ENCODE peak calls at places on chromosomes 5 and 9, in ten cellular contexts. Q, G, E, X, A, J, Y, I, H and Z are unnamed samples.

GRCh38 chr9:86494644-86495081 is 140.5 kb upstream of the TUT7 start:
- DNase-seq in Y (peak; percentile 92), X (peak; percentile 62), Q (no peak), H (no peak), G (no peak), A (no peak), E (no peak), J (peak; percentile 80), I (no peak), Z (no peak)

GRCh38 chr5:95619096-95619495 is 791 bp upstream of the GPR150 start:
- DNase-seq in Y (peak; percentile 80), Q (no peak), E (no peak), A (no peak), H (no peak), J (peak; percentile 56), X (no peak), G (no peak), I (no peak), Z (no peak)

GRCh38 chr9:133421615-133422542 is at the start of gene ADAMTS13:
- DNase-seq in E (no peak), X (no peak), J (peak; percentile 15), Y (peak; percentile 8), H (no peak), Q (peak; percentile 36), I (no peak), A (no peak), G (no peak), Z (no peak)

GRCh38 chr5:59187772-59188347 is 605.0 kb downstream of the RAB3C start:
- DNase-seq in X (no peak), G (peak; percentile 9), H (no peak), A (no peak), I (no peak), E (no peak), J (peak; percentile 72), Q (no peak), Y (peak; percentile 66), Z (no peak)

GRCh38 chr5:59039003-59039295 is 456.1 kb downstream of the RAB3C start:
- DNase-seq in H (no peak), J (no peak), Q (no peak), A (peak; percentile 43), Y (no peak), I (no peak), X (no peak), G (no peak), E (no peak), Z (no peak)

GRCh38 chr9:83304686-83305085 is 233.5 kb downstream of the FRMD3 start:
- DNase-seq in Q (no peak), G (no peak), E (peak; percentile 93), H (no peak), X (peak; percentile 71), J (peak; percentile 37), Y (peak; percentile 98), A (peak; percentile 81), I (peak; percentile 75), Z (peak; percentile 92)

GRCh38 chr9:107810493-107810931 is 320.9 kb upstream of the KLF4 start:
- DNase-seq in H (no peak), Q (peak; percentile 10), E (no peak), J (peak; percentile 25), X (no peak), I (no peak), A (no peak), G (no peak), Y (peak; percentile 35), Z (no peak)

GRCh38 chr5:167152561-167152960 is 1138.9 kb upstream of the WWC1 start:
- DNase-seq in A (no peak), X (no peak), G (no peak), H (no peak), Y (no peak), Q (peak; percentile 9), J (no peak), I (no peak), E (no peak), Z (no peak)

GRCh38 chr9:16039103-16039987 is 486.5 kb downstream of the CCDC171 start:
- DNase-seq in J (peak; percentile 51), Q (no peak), A (no peak), I (no peak), Y (peak; percentile 32), X (no peak), G (no peak), E (peak; percentile 71), H (no peak), Z (no peak)

GRCh38 chr9:121670447-121670846 is 19.0 kb downstream of the DAB2IP start:
- DNase-seq in A (no peak), Y (peak; percentile 93), G (no peak), Q (no peak), E (peak; percentile 85), I (no peak), X (no peak), J (peak; percentile 75), H (no peak), Z (no peak)

GRCh38 chr9:131614340-131614739 is 69.0 kb downstream of the PRRT1B start:
- DNase-seq in E (no peak), J (no peak), I (no peak), Y (no peak), A (no peak), X (no peak), G (no peak), Q (no peak), H (no peak), Z (no peak)

GRCh38 chr5:132199116-132199680 is 28.5 kb downstream of the P4HA2 start:
- DNase-seq in G (no peak), E (no peak), I (no peak), Y (no peak), J (no peak), A (no peak), H (no peak), Q (no peak), X (no peak), Z (no peak)

GRCh38 chr5:1526151-1526631 is 2.4 kb upstream of the LPCAT1 start:
- DNase-seq in E (peak; percentile 44), Q (no peak), J (no peak), X (no peak), Y (no peak), I (peak; percentile 22), A (no peak), H (no peak), G (no peak), Z (peak; percentile 40)

GRCh38 chr5:151696470-151697061 is 9.9 kb upstream of the SPARC start:
- DNase-seq in X (peak; percentile 99), H (no peak), Y (peak; percentile 97), E (peak; percentile 83), J (peak; percentile 99), Q (no peak), G (no peak), A (no peak), I (no peak), Z (peak; percentile 77)

GRCh38 chr9:88604836-88605499 is 70.0 kb downstream of the NXNL2 start:
- DNase-seq in Q (no peak), G (no peak), J (no peak), I (no peak), E (no peak), Y (no peak), X (no peak), A (no peak), H (no peak), Z (no peak)